ENCODE peak calls at places on chromosomes 2 and 18, in four cellular contexts. B is K562, N is HepG2, R is GM12878. I is an unnamed sample.

GRCh38 chr2:224517963-224518362 is 67.2 kb downstream of the CUL3 start:
- DNase-seq in N (no peak), R (no peak), B (no peak), I (no peak)

GRCh38 chr18:39057423-39058057 is 1491.9 kb upstream of the CELF4 start:
- DNase-seq in R (no peak), B (no peak), N (no peak), I (no peak)

GRCh38 chr2:98759827-98760625 is 29.1 kb upstream of the MGAT4A start:
- DNase-seq in B (no peak), N (no peak), R (no peak), I (no peak)

GRCh38 chr18:35581555-35582309 is at the start of gene GALNT1:
- DNase-seq in R (no peak), B (peak; percentile 71), N (no peak), I (peak; percentile 81)

GRCh38 chr2:162257416-162257815 is 14.2 kb upstream of the FAP start:
- DNase-seq in B (no peak), N (no peak), R (no peak), I (no peak)

GRCh38 chr2:240906141-240906910 is at the start of gene CROCC2:
- DNase-seq in B (no peak), R (no peak), N (no peak), I (peak; percentile 71)

GRCh38 chr18:79502785-79503184 is 107.1 kb downstream of the NFATC1 start:
- DNase-seq in B (peak; percentile 8), R (no peak), N (no peak), I (no peak)

GRCh38 chr2:1872602-1873183 is 128.4 kb upstream of the PXDN start:
- DNase-seq in B (no peak), R (no peak), N (no peak), I (no peak)

GRCh38 chr2:222518570-222519381 is 94.4 kb downstream of the SGPP2 start:
- DNase-seq in R (no peak), N (no peak), B (no peak), I (no peak)

GRCh38 chr2:13536941-13537340 is 820.2 kb downstream of the TRIB2 start:
- DNase-seq in R (no peak), N (peak; percentile 12), B (no peak), I (no peak)

GRCh38 chr2:110101280-110101844 is 14.3 kb downstream of the MALL start:
- DNase-seq in N (peak; percentile 77), R (no peak), B (no peak), I (peak; percentile 84)

GRCh38 chr2:205712508-205712907 is 30.2 kb downstream of the NRP2 start:
- DNase-seq in R (no peak), B (no peak), N (no peak), I (no peak)

GRCh38 chr18:70295633-70296188 is 6.9 kb downstream of the SOCS6 start:
- DNase-seq in B (no peak), N (no peak), R (no peak), I (peak; percentile 42)

GRCh38 chr2:17515652-17516051 is 2.6 kb downstream of the RAD51AP2 start:
- DNase-seq in N (no peak), B (no peak), R (peak; percentile 8), I (no peak)

GRCh38 chr2:71629273-71629672 is 175.9 kb downstream of the DYSF start:
- DNase-seq in N (no peak), B (no peak), R (no peak), I (no peak)

GRCh38 chr2:54470241-54470938 is 14.3 kb downstream of the SPTBN1 start:
- DNase-seq in B (no peak), R (no peak), N (no peak), I (no peak)

GRCh38 chr2:48444404-48444803 is 85.5 kb upstream of the STON1 start:
- DNase-seq in R (no peak), N (no peak), B (no peak), I (no peak)

GRCh38 chr2:20356042-20356441 is 5.4 kb upstream of the PUM2 start:
- DNase-seq in N (no peak), R (no peak), B (no peak), I (no peak)

GRCh38 chr2:96685592-96686459 is 43.3 kb downstream of the FER1L5 start:
- DNase-seq in R (no peak), B (peak; percentile 54), N (peak; percentile 74), I (peak; percentile 84)

GRCh38 chr2:152611458-152612231 is 105.6 kb downstream of the PRPF40A start:
- DNase-seq in R (peak; percentile 64), N (no peak), B (no peak), I (no peak)

GRCh38 chr18:14974576-14974975 is 226.6 kb downstream of the ANKRD30B start:
- DNase-seq in N (no peak), B (no peak), R (no peak), I (no peak)

GRCh38 chr18:58158008-58158407 is 114.0 kb downstream of the NEDD4L start:
- DNase-seq in N (no peak), R (no peak), B (no peak), I (no peak)

GRCh38 chr18:58163004-58163590 is 119.1 kb downstream of the NEDD4L start:
- DNase-seq in R (no peak), N (no peak), B (no peak), I (no peak)

GRCh38 chr18:58158459-58158858 is 114.4 kb downstream of the NEDD4L start:
- DNase-seq in B (no peak), R (no peak), N (no peak), I (no peak)

GRCh38 chr18:58162127-58162526 is 118.1 kb downstream of the NEDD4L start:
- DNase-seq in R (no peak), N (no peak), B (no peak), I (no peak)

GRCh38 chr18:58161659-58162058 is 117.6 kb downstream of the NEDD4L start:
- DNase-seq in R (no peak), B (peak; percentile 50), N (no peak), I (peak; percentile 37)
- TF ChIP-seq SIN3A in R (no peak), B (no peak), N (no peak), I (no peak)

GRCh38 chr2:68604077-68604476 is 39.3 kb upstream of the PROKR1 start:
- DNase-seq in N (no peak), B (no peak), R (no peak), I (no peak)
- TF ChIP-seq SMC3 in N (no peak), B (no peak), R (no peak), I (no peak)

GRCh38 chr2:199463000-199463692 is 5.4 kb upstream of the SATB2 start:
- DNase-seq in R (no peak), N (no peak), B (no peak), I (peak; percentile 90)
- TF ChIP-seq EP300 in R (no peak), N (no peak), B (no peak), I (no peak)

DNA sequence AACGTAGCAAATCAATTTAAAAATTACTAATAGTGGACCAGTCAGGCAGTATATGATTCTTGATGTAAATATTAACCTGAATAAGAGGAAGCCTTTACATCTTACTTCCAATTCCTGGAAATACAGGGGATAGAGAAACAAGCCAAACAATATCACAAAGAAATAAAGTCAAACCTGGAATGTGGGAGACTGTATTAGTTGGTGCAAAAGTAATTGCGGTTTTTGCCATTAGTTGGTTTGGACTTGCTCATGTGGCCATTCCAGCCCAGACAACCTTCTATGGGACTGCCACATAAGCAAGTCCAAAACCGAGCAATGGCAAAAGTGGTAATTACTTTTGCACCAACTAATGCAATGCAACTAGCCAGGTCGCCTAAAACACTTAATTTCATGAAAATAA is 38.9 kb upstream of the YES1 start:
- DNase-seq in B (no peak), R (no peak), N (no peak), I (no peak)
- TF ChIP-seq SIN3A in B (no peak), R (no peak), N (no peak), I (no peak)

DNA sequence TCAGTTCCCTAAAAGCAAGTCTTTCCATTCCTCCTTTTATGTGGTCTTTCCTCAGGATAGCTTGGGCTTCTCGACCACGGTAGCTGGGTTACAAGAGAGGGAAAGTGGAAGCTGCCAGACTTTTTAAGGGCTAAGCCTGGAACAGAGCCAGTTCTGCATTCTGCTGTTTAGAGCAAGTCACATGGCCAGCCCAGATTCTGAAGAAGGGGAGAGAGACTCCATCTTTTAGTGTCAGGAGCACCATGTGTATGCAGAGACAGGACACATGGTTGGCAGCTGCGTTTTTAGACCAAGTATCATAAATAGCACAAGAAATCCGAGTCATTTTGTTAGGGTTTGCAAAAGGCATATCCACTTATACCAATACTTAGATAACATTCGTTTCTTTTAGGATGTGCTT is 4.7 kb downstream of the HMSD start:
- DNase-seq in N (no peak), B (no peak), R (no peak), I (no peak)
- TF ChIP-seq SMC3 in N (no peak), B (no peak), R (no peak), I (no peak)

DNA sequence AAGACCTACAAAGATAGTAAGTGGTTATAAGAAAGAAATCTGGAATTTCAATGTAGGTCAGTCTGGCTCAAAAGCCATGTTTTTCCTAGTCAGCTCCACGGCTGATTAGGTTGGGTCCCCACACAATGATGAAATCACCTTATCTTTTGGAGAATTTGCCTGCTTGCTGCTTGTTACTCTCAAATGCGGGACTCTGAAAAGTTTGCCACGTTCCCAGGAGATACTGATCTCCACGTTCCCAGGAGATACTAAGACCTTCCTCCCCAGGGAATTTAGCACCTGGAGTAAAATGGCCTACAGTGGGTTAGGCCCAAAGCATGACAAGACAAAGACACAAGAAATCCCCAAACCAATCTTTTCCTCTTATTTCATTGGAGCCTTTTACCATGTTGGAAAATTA is 449.6 kb downstream of the TNS1 start:
- DNase-seq in N (no peak), B (no peak), R (no peak), I (no peak)
- TF ChIP-seq EP300 in N (no peak), B (no peak), R (no peak), I (no peak)

GRCh38 chr18:54960197-54960596 is 936 bp upstream of the CCDC68 start:
- DNase-seq in N (no peak), R (no peak), B (no peak), I (no peak)
- TF ChIP-seq SIN3A in N (no peak), R (no peak), B (no peak), I (no peak)

GRCh38 chr2:230987137-230988020 is 8.5 kb upstream of the SPATA3 start:
- DNase-seq in N (peak; percentile 71), R (no peak), B (peak; percentile 80), I (peak; percentile 96)
- TF ChIP-seq SMC3 in N (peak; percentile 56), R (peak; percentile 99), B (peak; percentile 89), I (peak; percentile 95)